ENCODE peak calls at places on chromosomes 7 and 10, in eight cellular contexts. S is HuH-7.5, B is Daoy, L is heart right ventricle, X is astrocyte of the spinal cord, P is T-helper 2 cell, I is NCI-H1105 treated with DMSO at 0.1 percent for 48 hours, G is SK-N-SH. K is an unnamed sample.

GRCh38 chr7:36186359-36186758 is 33.3 kb downstream of the EEPD1 start:
- DNase-seq in P (no peak), X (no peak), G (no peak), L (no peak), S (no peak), I (no peak), B (no peak), K (no peak)

GRCh38 chr10:4196948-4197390 is 412.0 kb upstream of the KLF6 start:
- DNase-seq in S (no peak), P (no peak), L (no peak), B (no peak), X (peak), I (no peak), G (no peak), K (peak)

GRCh38 chr7:34315032-34315431 is 343.0 kb upstream of the NPSR1 start:
- DNase-seq in S (no peak), X (peak), B (peak), I (no peak), L (no peak), G (no peak), P (no peak), K (peak)

GRCh38 chr10:13231808-13232207 is 2.4 kb downstream of the UCMA start:
- DNase-seq in S (no peak), B (no peak), L (no peak), P (no peak), G (no peak), I (no peak), X (no peak), K (no peak)

GRCh38 chr10:79027147-79028055 is 41.4 kb upstream of the ZMIZ1 start:
- DNase-seq in P (no peak), S (no peak), L (no peak), X (no peak), B (no peak), I (no peak), G (no peak), K (no peak)

GRCh38 chr7:82559203-82559805 is 115.7 kb upstream of the CACNA2D1 start:
- DNase-seq in B (no peak), G (peak), I (peak), P (no peak), S (no peak), X (no peak), L (no peak), K (no peak)

GRCh38 chr7:51023547-51023946 is 240.9 kb upstream of the GRB10 start:
- DNase-seq in S (no peak), G (no peak), I (no peak), L (no peak), X (no peak), B (no peak), P (no peak), K (no peak)

GRCh38 chr7:102883098-102883860 is 29.5 kb upstream of the LRRC17 start:
- DNase-seq in L (no peak), B (peak), G (no peak), X (peak), P (no peak), I (no peak), S (no peak), K (peak)

GRCh38 chr10:71084061-71084817 is 128.1 kb upstream of the UNC5B start:
- DNase-seq in L (peak), G (no peak), S (no peak), P (no peak), I (no peak), X (no peak), B (no peak), K (no peak)

GRCh38 chr7:76314042-76314721 is 11.7 kb downstream of the HSPB1 start:
- DNase-seq in P (peak), L (peak), X (peak), G (peak), I (peak), B (peak), S (peak), K (peak)

GRCh38 chr7:97024209-97025129 is at the start of gene DLX5:
- DNase-seq in G (peak), B (peak), S (peak), I (peak), L (peak), X (no peak), P (no peak), K (no peak)